ENCODE peak calls at places on chromosomes 4 and X, in four cellular contexts. H is memory B cell; B is central memory CD4-positive, alpha-beta T cell; J is A172. R is an unnamed sample.

GRCh38 chr4:103150677-103151076 is 47.5 kb downstream of the CENPE start:
- DNase-seq in J (peak; percentile 32), B (no peak), H (no peak), R (peak; percentile 1)

GRCh38 chrX:30593435-30594200 is 16.1 kb upstream of the TASL start:
- DNase-seq in B (no peak), J (no peak), H (no peak), R (no peak)

GRCh38 chr4:17817027-17817426 is 6.2 kb downstream of the NCAPG start:
- DNase-seq in H (no peak), J (peak; percentile 64), B (peak; percentile 35), R (peak; percentile 17)

GRCh38 chr4:6366581-6366980 is 96.9 kb downstream of the WFS1 start:
- DNase-seq in J (no peak), H (no peak), B (no peak), R (no peak)

GRCh38 chr4:40056722-40057539 is at the start of gene N4BP2:
- DNase-seq in J (peak; percentile 57), B (peak; percentile 72), H (peak; percentile 71), R (peak; percentile 76)

GRCh38 chrX:47420967-47421366 is 50.6 kb downstream of the ZNF157 start:
- DNase-seq in J (no peak), H (no peak), B (no peak), R (no peak)

GRCh38 chr4:7287918-7288280 is 95.6 kb downstream of the SORCS2 start:
- DNase-seq in J (no peak), B (no peak), H (no peak), R (no peak)

GRCh38 chr4:164955107-164955805 is 22.2 kb downstream of the TRIM61 start:
- DNase-seq in B (no peak), H (no peak), J (no peak), R (no peak)

GRCh38 chr4:188408244-188409067 is 269.2 kb downstream of the TRIML1 start:
- DNase-seq in B (no peak), H (no peak), J (no peak), R (no peak)

GRCh38 chrX:52359614-52360232 is 9.1 kb upstream of the XAGE2 start:
- DNase-seq in B (no peak), J (no peak), H (no peak), R (no peak)

GRCh38 chr4:11250510-11250909 is 178.2 kb downstream of the HS3ST1 start:
- DNase-seq in H (no peak), J (no peak), B (no peak), R (no peak)

GRCh38 chrX:85851418-85851817 is 195.9 kb downstream of the CHM start:
- DNase-seq in H (no peak), B (no peak), J (no peak), R (no peak)

R was measured in HTR-8/SVneo.